ENCODE peak calls at places on chromosomes 1 and 21, in five cellular contexts. G is mesenchymal stem cell, M is HCT116, E is ascending aorta, B is lower lobe of right lung. O is an unnamed sample. For H3K4me1 and H3K9me3, the result is how much of the 10 kb centered on the place peaks cover.

GRCh38 chr21:28454978-28455600 is 537.6 kb downstream of the LTN1 start:
- DNase-seq in G (no peak), M (no peak), E (no peak), B (no peak), O (peak)

GRCh38 chr1:230263573-230264195 is 162.4 kb downstream of the PGBD5 start:
- DNase-seq in G (no peak), M (no peak), E (peak), B (no peak), O (no peak)

GRCh38 chr1:44553771-44554170 is 120.5 kb downstream of the TMEM53 start:
- DNase-seq in G (peak), M (peak), E (no peak), B (no peak), O (peak)

GRCh38 chr1:185846672-185847440 is 112.7 kb downstream of the HMCN1 start:
- DNase-seq in G (peak), M (no peak), E (no peak), B (no peak), O (peak)

GRCh38 chr1:145977486-145978476 is 13.3 kb downstream of the POLR3GL start:
- DNase-seq in G (peak), M (peak), E (peak), B (peak), O (peak)

GRCh38 chr1:166283600-166283999 is 116.8 kb upstream of the FAM78B start:
- DNase-seq in G (no peak), M (no peak), E (no peak), B (no peak), O (no peak)

GRCh38 chr1:39413902-39414528 is 77.4 kb upstream of the BMP8A start:
- DNase-seq in G (no peak), M (no peak), E (no peak), B (no peak), O (no peak)

GRCh38 chr21:44701541-44701940 is 4.6 kb downstream of the KRTAP10-12 start:
- DNase-seq in G (no peak), M (no peak), E (peak), B (no peak), O (no peak)

GRCh38 chr1:21350132-21350885 is 60.0 kb upstream of the ECE1 start:
- DNase-seq in G (no peak), M (no peak), E (no peak), B (no peak), O (no peak)

GRCh38 chr1:216983823-216984222 is 260.6 kb upstream of the ESRRG start:
- DNase-seq in G (no peak), M (no peak), E (no peak), B (no peak), O (no peak)

GRCh38 chr21:17823846-17824245 is 4.7 kb upstream of the C21orf91 start:
- DNase-seq in G (no peak), M (no peak), E (no peak), B (no peak), O (no peak)

GRCh38 chr1:3670823-3671251 is 18.5 kb downstream of the TP73 start:
- DNase-seq in G (no peak), M (no peak), E (no peak), B (peak), O (no peak)

GRCh38 chr1:30322859-30323257 is 400.5 kb downstream of the MATN1 start:
- DNase-seq in G (no peak), M (no peak), E (peak), B (no peak), O (no peak)

GRCh38 chr1:147895123-147895522 is 7.5 kb upstream of the GJA8 start:
- DNase-seq in G (no peak), M (no peak), E (no peak), B (no peak), O (no peak)

GRCh38 chr1:85743814-85744213 is 35.6 kb upstream of the ZNHIT6 start:
- DNase-seq in G (no peak), M (no peak), E (no peak), B (no peak), O (no peak)

GRCh38 chr1:21872445-21873079 is 60.5 kb downstream of the LDLRAD2 start:
- DNase-seq in G (no peak), M (no peak), E (no peak), B (no peak), O (no peak)

GRCh38 chr1:66374561-66375111 is 159.3 kb upstream of the SGIP1 start:
- DNase-seq in G (peak), M (no peak), E (no peak), B (no peak), O (peak)

GRCh38 chr1:192580351-192580962 is 4.9 kb downstream of the RGS1 start:
- DNase-seq in G (peak), M (peak), E (no peak), B (no peak), O (peak)

GRCh38 chr1:110498270-110498669 is 20.7 kb downstream of the KCNA10 start:
- DNase-seq in G (no peak), M (no peak), E (no peak), B (no peak), O (no peak)

GRCh38 chr1:12447849-12448312 is 170.1 kb downstream of the DHRS3 start:
- DNase-seq in G (peak), M (no peak), E (no peak), B (no peak), O (peak)

GRCh38 chr1:12445257-12445656 is 172.8 kb downstream of the DHRS3 start:
- DNase-seq in G (no peak), M (no peak), E (no peak), B (no peak), O (no peak)

GRCh38 chr1:12448746-12449177 is 169.2 kb downstream of the DHRS3 start:
- DNase-seq in G (no peak), M (no peak), E (no peak), B (no peak), O (peak)

GRCh38 chr1:12447301-12447700 is 170.7 kb downstream of the DHRS3 start:
- DNase-seq in G (no peak), M (no peak), E (no peak), B (no peak), O (peak)

DNA sequence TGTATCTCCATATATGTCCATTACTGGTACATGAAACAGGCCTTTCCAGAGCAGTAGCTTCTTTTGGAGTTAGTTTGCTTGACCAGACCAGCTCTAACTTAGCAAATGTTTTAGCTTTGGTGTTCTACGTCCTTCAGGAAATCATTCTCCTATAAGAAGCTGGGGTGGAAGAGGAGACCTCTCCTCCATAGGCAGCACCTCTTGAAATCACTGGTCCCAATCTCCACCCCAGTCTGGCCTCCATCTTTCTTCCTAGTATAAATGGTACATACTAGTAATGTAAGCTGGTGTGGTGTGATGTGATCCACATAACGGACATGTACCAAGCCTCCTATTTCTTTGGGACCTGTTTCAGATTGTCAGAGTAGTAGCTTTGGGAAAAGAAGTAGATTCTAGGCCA is 171.4 kb downstream of the DHRS3 start:
- DNase-seq in G (no peak), M (no peak), E (no peak), B (no peak), O (no peak)
- H3K4me1 ChIP-seq in G (under half), M (under half), E (half or more), B (half or more), O (half or more)

GRCh38 chr1:180381184-180381580 is 121.2 kb downstream of the ACBD6 start:
- DNase-seq in G (no peak), M (no peak), E (no peak), B (no peak), O (no peak)
- H3K9me3 ChIP-seq in G (under half), M (under half), E (half or more), B (half or more), O (under half)

GRCh38 chr1:933603-933940 is 9.8 kb downstream of the SAMD11 start:
- DNase-seq in G (no peak), M (no peak), E (no peak), B (no peak), O (no peak)

GRCh38 chr1:936348-936747 is 12.6 kb downstream of the SAMD11 start:
- DNase-seq in G (no peak), M (no peak), E (no peak), B (no peak), O (no peak)

GRCh38 chr1:935751-936231 is 12.1 kb downstream of the SAMD11 start:
- DNase-seq in G (peak), M (no peak), E (no peak), B (no peak), O (no peak)

GRCh38 chr1:936865-937264 is 13.1 kb downstream of the SAMD11 start:
- DNase-seq in G (no peak), M (no peak), E (no peak), B (no peak), O (no peak)

DNA sequence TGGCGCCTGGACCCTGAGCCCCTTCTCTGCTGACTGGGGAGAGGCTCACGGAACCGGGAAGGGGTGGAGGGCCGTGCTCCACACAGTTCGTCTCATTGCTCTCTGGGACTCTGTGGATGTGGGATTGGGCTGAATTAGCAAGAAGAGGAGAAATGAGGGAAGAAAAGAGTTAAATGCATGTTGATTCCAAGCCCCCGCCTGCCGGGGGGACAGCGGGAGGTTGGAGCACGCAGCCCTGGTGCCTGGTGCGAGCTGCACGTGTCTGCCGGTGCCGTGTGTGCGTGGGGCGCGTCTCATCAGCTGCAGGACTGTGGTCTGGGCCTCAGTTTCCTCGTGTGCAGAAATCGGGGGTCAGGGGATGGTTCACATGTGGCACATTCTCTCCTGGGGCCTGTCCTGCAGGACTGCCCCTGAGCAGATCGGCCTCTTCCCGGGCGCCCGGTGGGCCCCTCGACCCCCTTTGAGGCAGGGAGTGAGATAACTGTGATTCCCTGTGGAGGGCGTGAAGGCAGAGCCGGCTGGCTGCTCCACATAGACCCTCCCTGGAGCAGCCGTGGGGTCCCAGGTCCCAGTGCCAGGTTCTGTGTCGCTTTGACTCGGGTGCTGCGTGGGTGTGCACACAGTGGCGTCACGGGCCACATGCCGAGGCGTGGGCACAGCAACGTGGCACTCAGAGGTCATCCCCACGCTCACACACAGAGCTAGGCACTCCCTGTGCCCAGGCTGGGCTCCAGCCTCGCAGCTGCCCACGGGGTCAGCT is 11.4 kb downstream of the SAMD11 start:
- DNase-seq in G (no peak), M (no peak), E (no peak), B (no peak), O (no peak)
- H3K4me1 ChIP-seq in G (half or more), M (under half), E (under half), B (under half), O (under half)

GRCh38 chr1:247060771-247061170 is 17.8 kb downstream of the ZNF670 start:
- DNase-seq in G (no peak), M (no peak), E (no peak), B (no peak), O (no peak)

GRCh38 chr1:247064309-247064708 is 14.3 kb downstream of the ZNF670 start:
- DNase-seq in G (no peak), M (no peak), E (no peak), B (no peak), O (no peak)
- H3K9me3 ChIP-seq in G (under half), M (under half), E (half or more), B (under half), O (under half)

O was measured in adipocyte.